ENCODE peak calls at places on chromosomes 11 and 22, in eight cellular contexts. T is CD8-positive, alpha-beta memory T cell; X is WERI-Rb-1; H is A549; Z is pancreas; J is HAP-1; V is HL-60; Q is CD8-positive, alpha-beta T cell. R is an unnamed sample.
A peak's percentile ranks its signal among the peaks of the same experiment; 100 is the strongest.

GRCh38 chr22:37195921-37196320 is 7.9 kb upstream of the C1QTNF6 start:
- DNase-seq in X (no peak), J (no peak), H (no peak), T (no peak), Q (no peak), V (no peak), Z (no peak), R (no peak)

GRCh38 chr22:19120829-19121630 is 1.2 kb downstream of the DGCR2 start:
- DNase-seq in J (no peak), Q (peak; percentile 8), T (no peak), V (no peak), H (peak; percentile 64), Z (peak; percentile 67), X (no peak), R (peak; percentile 18)

GRCh38 chr11:100827934-100828661 is 141.0 kb downstream of the ARHGAP42 start:
- DNase-seq in J (no peak), V (no peak), X (peak; percentile 47), H (peak; percentile 18), T (no peak), Q (no peak), Z (peak; percentile 14), R (no peak)

GRCh38 chr11:61367406-61367805 is 5.2 kb downstream of the TMEM138 start:
- DNase-seq in Q (no peak), T (no peak), X (peak; percentile 55), J (no peak), Z (no peak), H (no peak), V (no peak), R (no peak)

GRCh38 chr22:45627489-45628233 is 44.0 kb upstream of the ATXN10 start:
- DNase-seq in X (no peak), Z (no peak), T (no peak), H (no peak), V (no peak), Q (no peak), J (no peak), R (no peak)

GRCh38 chr22:20437253-20438065 is at the start of gene SCARF2:
- DNase-seq in Q (no peak), Z (no peak), V (no peak), X (peak; percentile 69), J (peak; percentile 66), H (no peak), T (no peak), R (no peak)

GRCh38 chr11:63940786-63941185 is 2.0 kb downstream of the NAA40 start:
- DNase-seq in H (no peak), T (no peak), X (no peak), V (peak; percentile 68), Q (no peak), J (no peak), Z (no peak), R (no peak)

GRCh38 chr11:19605500-19606371 is 106.9 kb upstream of the NAV2 start:
- DNase-seq in T (no peak), H (no peak), Z (no peak), Q (no peak), X (no peak), V (no peak), J (peak; percentile 16), R (no peak)

GRCh38 chr11:3222003-3222855 is 3.6 kb upstream of the MRGPRG start:
- DNase-seq in X (no peak), T (no peak), J (no peak), H (no peak), Z (no peak), V (no peak), Q (no peak), R (no peak)

GRCh38 chr22:46902998-46903916 is 140.8 kb downstream of the TBC1D22A start:
- DNase-seq in V (no peak), T (no peak), X (no peak), Z (no peak), J (no peak), Q (no peak), H (no peak), R (no peak)

GRCh38 chr22:45977003-45977395 is at the start of gene WNT7B:
- DNase-seq in H (peak; percentile 35), X (no peak), V (no peak), J (no peak), T (no peak), Q (no peak), Z (no peak), R (no peak)

GRCh38 chr11:76597533-76598425 is 72.8 kb downstream of the LRRC32 start:
- DNase-seq in X (no peak), T (no peak), H (no peak), Z (no peak), J (no peak), Q (no peak), V (no peak), R (peak; percentile 67)

GRCh38 chr22:24486501-24486921 is 8.6 kb upstream of the UPB1 start:
- DNase-seq in V (peak; percentile 60), Q (no peak), X (no peak), Z (no peak), H (peak; percentile 19), J (no peak), T (no peak), R (no peak)

GRCh38 chr11:115920841-115921480 is 416.7 kb upstream of the CADM1 start:
- DNase-seq in J (no peak), X (no peak), Z (no peak), H (no peak), V (no peak), T (no peak), Q (no peak), R (no peak)

GRCh38 chr22:46507451-46508390 is 29.7 kb downstream of the CELSR1 start:
- DNase-seq in Q (no peak), H (no peak), X (no peak), T (no peak), V (no peak), Z (no peak), J (no peak), R (no peak)

GRCh38 chr22:46090051-46090591 is 60.2 kb upstream of the PPARA start:
- DNase-seq in J (no peak), Q (no peak), Z (peak; percentile 84), V (no peak), X (peak; percentile 54), T (no peak), H (no peak), R (no peak)

GRCh38 chr11:299951-300735 is 817 bp upstream of the IFITM5 start:
- DNase-seq in V (no peak), Z (no peak), X (no peak), H (no peak), J (no peak), T (no peak), Q (no peak), R (no peak)

GRCh38 chr11:62445314-62445740 is 26.5 kb downstream of the SCGB1A1 start:
- DNase-seq in V (no peak), Q (no peak), Z (peak; percentile 31), X (no peak), H (no peak), J (no peak), T (no peak), R (no peak)

GRCh38 chr22:31737932-31738331 is 12.0 kb downstream of the PRR14L start:
- DNase-seq in Z (no peak), X (no peak), J (no peak), Q (no peak), V (no peak), H (no peak), T (no peak), R (peak; percentile 34)

GRCh38 chr11:474914-475506 is 24.9 kb downstream of the PTDSS2 start:
- DNase-seq in J (no peak), Z (no peak), Q (no peak), V (no peak), H (no peak), X (no peak), T (no peak), R (no peak)

GRCh38 chr11:73139476-73140198 is 2.5 kb downstream of the FCHSD2 start:
- DNase-seq in X (no peak), Q (no peak), Z (no peak), V (no peak), J (no peak), H (no peak), T (no peak), R (no peak)

GRCh38 chr11:118223992-118224391 is 819 bp downstream of the JAML start:
- DNase-seq in X (no peak), V (no peak), Q (no peak), Z (no peak), J (no peak), H (no peak), T (no peak), R (peak; percentile 67)
- H3K4me3 ChIP-seq in X (no peak overlapping the region), V (peak overlapping the region; percentile 2), Q (peak overlapping the region; percentile 53), Z (no peak overlapping the region), J (no peak overlapping the region), H (no peak overlapping the region), T (peak overlapping the region; percentile 76), R (peak overlapping the region; percentile 99)

GRCh38 chr11:81218440-81218839 is 1515.2 kb downstream of the FAM181B start:
- DNase-seq in H (no peak), Q (no peak), V (no peak), J (no peak), T (no peak), Z (no peak), X (no peak), R (no peak)
- H3K4me3 ChIP-seq in H (no peak overlapping the region), Q (no peak overlapping the region), V (no peak overlapping the region), J (no peak overlapping the region), T (no peak overlapping the region), Z (no peak overlapping the region), X (no peak overlapping the region), R (no peak overlapping the region)

DNA sequence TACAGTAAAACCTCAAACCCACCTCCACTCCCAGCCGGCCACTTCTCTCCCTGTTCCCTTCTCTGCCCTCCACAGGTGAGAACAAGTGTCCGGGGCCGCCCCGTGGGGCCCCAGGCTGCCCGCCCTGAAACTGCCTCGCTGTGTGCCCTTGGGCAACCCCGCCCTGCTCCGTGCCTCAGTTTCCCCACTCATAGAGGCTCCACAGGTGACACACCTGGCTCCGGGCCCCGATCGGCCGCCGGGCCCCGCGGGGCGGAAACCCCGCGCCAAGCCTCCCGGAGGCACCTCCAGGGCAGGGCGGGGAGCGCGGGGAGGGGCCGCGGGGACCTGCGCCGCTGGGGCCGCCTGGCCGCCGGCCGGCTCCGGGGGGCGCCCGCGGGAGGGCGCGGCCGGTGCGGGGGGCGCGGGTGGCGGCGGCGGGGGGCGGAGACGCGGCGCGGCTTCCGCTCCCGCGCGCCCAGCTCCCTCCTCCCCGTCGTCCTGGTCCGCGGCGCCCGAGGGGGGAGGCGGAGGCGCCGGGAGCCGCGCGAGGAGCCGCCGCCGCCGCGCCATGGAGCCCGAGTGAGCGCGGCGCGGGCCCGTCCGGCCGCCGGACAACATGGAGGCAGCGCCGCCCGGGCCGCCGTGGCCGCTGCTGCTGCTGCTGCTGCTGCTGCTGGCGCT is at the start of gene LRP5:
- DNase-seq in Q (no peak), J (peak; percentile 12), T (no peak), Z (peak; percentile 56), V (no peak), H (no peak), X (peak; percentile 31), R (no peak)
- H3K4me3 ChIP-seq in Q (peak within 1 kb of the TSS; percentile 47), J (peak within 1 kb of the TSS; percentile 73), T (peak within 1 kb of the TSS; percentile 59), Z (peak within 1 kb of the TSS; percentile 67), V (peak within 1 kb of the TSS; percentile 55), H (peak within 1 kb of the TSS; percentile 91), X (peak within 1 kb of the TSS; percentile 72), R (peak within 1 kb of the TSS; percentile 26)

DNA sequence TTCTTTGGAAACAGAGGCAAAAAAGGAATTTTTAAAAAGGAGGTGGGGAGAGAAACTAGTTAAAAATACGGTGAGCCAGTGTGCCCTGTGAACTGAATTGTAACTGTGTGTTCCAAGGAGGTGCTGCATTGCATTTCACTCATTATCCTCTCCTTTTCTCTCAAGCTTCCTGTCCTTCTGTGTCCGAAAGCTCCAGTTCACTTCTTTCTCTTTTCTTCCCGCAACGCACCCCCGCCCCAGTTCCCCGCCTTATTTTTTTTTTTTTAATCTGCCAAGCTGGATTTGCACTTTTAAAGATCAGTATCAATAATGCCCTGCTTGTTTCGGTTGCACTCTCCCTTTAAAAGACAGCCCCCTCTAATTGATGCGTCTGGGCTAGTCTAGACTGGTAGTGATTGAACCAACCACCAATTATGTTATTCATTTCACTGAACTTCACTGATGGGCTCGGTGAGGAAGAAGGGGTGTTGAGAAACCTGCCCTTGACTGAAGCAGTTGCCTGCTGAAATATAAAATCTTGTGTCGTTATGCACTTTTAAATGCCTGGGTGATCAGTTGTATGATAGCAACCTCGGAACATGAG is 18.5 kb downstream of the BLID start:
- DNase-seq in Q (no peak), Z (no peak), H (no peak), X (no peak), T (no peak), J (no peak), V (no peak), R (no peak)
- H3K4me3 ChIP-seq in Q (no peak overlapping the region), Z (peak overlapping the region; percentile 33), H (no peak overlapping the region), X (no peak overlapping the region), T (no peak overlapping the region), J (no peak overlapping the region), V (no peak overlapping the region), R (no peak overlapping the region)